ENCODE peak calls at places on chromosomes 11 and 22, in four cellular contexts. G is K562, K is IMR-90, F is endothelial cell of umbilical vein. A is an unnamed sample.

GRCh38 chr11:120181446-120181992 is 29.3 kb upstream of the OAF start:
- DNase-seq in K (no peak), F (no peak), G (no peak), A (no peak)

GRCh38 chr11:42077794-42078193 is 618.3 kb upstream of the LRRC4C start:
- DNase-seq in G (no peak), F (no peak), K (no peak), A (no peak)

GRCh38 chr11:7576671-7577225 is 62.9 kb downstream of the PPFIBP2 start:
- DNase-seq in K (peak; percentile 47), G (no peak), F (peak; percentile 41), A (no peak)

GRCh38 chr11:555500-556174 is 4.9 kb downstream of the LMNTD2 start:
- DNase-seq in F (no peak), G (no peak), K (no peak), A (no peak)

GRCh38 chr11:30422389-30422788 is 99.5 kb downstream of the ARL14EP start:
- DNase-seq in F (no peak), K (no peak), G (no peak), A (no peak)

GRCh38 chr22:32721328-32722180 is 80.0 kb upstream of the TIMP3 start:
- DNase-seq in G (no peak), K (no peak), F (no peak), A (no peak)

GRCh38 chr11:117959438-117960149 is 26.6 kb upstream of the IL10RA start:
- DNase-seq in K (no peak), G (peak; percentile 39), F (no peak), A (no peak)

GRCh38 chr11:21567628-21568290 is 625.1 kb upstream of the ANO5 start:
- DNase-seq in G (no peak), K (no peak), F (no peak), A (no peak)

GRCh38 chr11:6616596-6617250 is 2.5 kb downstream of the TPP1 start:
- DNase-seq in K (no peak), F (no peak), G (no peak), A (no peak)

GRCh38 chr11:85827768-85828639 is 17.1 kb upstream of the SYTL2 start:
- DNase-seq in G (no peak), K (peak; percentile 91), F (peak; percentile 75), A (no peak)

GRCh38 chr11:116580828-116581227 is 192.0 kb downstream of the BUD13 start:
- DNase-seq in K (no peak), G (no peak), F (no peak), A (no peak)

GRCh38 chr11:95341246-95341645 is 110.2 kb upstream of the SESN3 start:
- DNase-seq in F (peak; percentile 6), K (no peak), G (no peak), A (no peak)

GRCh38 chr11:64121637-64122410 is 44.1 kb downstream of the MACROD1 start:
- DNase-seq in F (no peak), K (peak; percentile 95), G (no peak), A (no peak)

GRCh38 chr22:46029574-46030200 is 52.7 kb upstream of the WNT7B start:
- DNase-seq in K (no peak), G (no peak), F (no peak), A (no peak)

GRCh38 chr22:29481265-29482000 is 1.4 kb downstream of the NEFH start:
- DNase-seq in G (no peak), F (no peak), K (no peak), A (no peak)

GRCh38 chr22:19974233-19974861 is 32.7 kb upstream of the TXNRD2 start:
- DNase-seq in F (peak; percentile 92), K (peak; percentile 51), G (peak; percentile 98), A (no peak)

GRCh38 chr11:58805065-58805464 is 39.4 kb downstream of the GLYATL2 start:
- DNase-seq in G (no peak), F (no peak), K (peak; percentile 31), A (no peak)

GRCh38 chr11:563812-564578 is 3.2 kb downstream of the RASSF7 start:
- DNase-seq in K (no peak), F (no peak), G (no peak), A (no peak)

GRCh38 chr22:24230911-24231656 is 13.8 kb downstream of the GGT5 start:
- DNase-seq in G (peak; percentile 47), K (no peak), F (peak; percentile 18), A (no peak)

GRCh38 chr11:72069200-72069599 is 11.1 kb downstream of the NUMA1 start:
- DNase-seq in F (no peak), G (no peak), K (no peak), A (no peak)

GRCh38 chr11:86515297-86516094 is 140.8 kb downstream of the CCDC81 start:
- DNase-seq in G (no peak), K (peak; percentile 91), F (peak; percentile 98), A (no peak)

GRCh38 chr22:31937328-31937727 is 7.0 kb upstream of the YWHAH start:
- DNase-seq in G (peak; percentile 89), F (no peak), K (no peak), A (no peak)

GRCh38 chr11:80855975-80856524 is 1415.2 kb upstream of the TENM4 start:
- DNase-seq in G (no peak), K (no peak), F (peak; percentile 67), A (no peak)

GRCh38 chr11:113022267-113022666 is 61.0 kb downstream of the NCAM1 start:
- DNase-seq in F (no peak), G (no peak), K (no peak), A (no peak)

GRCh38 chr22:30891781-30892180 is 76.8 kb downstream of the MORC2 start:
- DNase-seq in K (no peak), G (no peak), F (no peak), A (no peak)

GRCh38 chr11:33941637-33942160 is 49.8 kb upstream of the LMO2 start:
- DNase-seq in K (no peak), G (peak; percentile 81), F (peak; percentile 87), A (peak; percentile 33)

GRCh38 chr11:60970369-60970774 is 1.1 kb upstream of the CD6 start:
- DNase-seq in F (peak; percentile 36), G (peak; percentile 70), K (peak; percentile 29), A (no peak)

GRCh38 chr11:101269990-101270660 is 140.5 kb upstream of the PGR start:
- DNase-seq in F (no peak), K (no peak), G (no peak), A (no peak)

DNA sequence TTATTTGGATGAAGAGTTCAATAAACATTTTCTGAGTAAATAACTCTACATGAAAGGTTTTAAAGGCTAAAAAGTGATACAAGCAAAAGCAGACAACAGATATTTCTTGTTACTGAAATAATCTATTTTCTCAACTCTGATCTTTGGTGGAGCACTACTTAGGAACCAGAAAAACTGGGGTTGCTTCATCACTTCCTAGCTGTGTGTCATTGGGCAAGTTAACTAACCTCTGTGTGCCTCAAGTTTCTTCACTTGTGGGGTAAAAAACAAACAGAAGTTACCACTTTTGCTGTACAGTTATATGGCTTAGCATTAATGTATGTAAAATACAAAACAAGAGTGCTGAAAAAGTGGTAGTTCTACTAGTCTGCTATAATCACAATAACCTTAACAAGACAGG is 5.6 kb downstream of the MAPK1 start:
- DNase-seq in K (no peak), G (no peak), F (no peak), A (no peak)
- H4K20me1 ChIP-seq in K (peaks cover 99% of the 10 kb centered on the region), G (peaks cover 97% of the 10 kb centered on the region), F (peaks cover 17% of the 10 kb centered on the region), A (peaks cover 12% of the 10 kb centered on the region)

GRCh38 chr11:126284829-126285228 is 1.9 kb downstream of the TIRAP start:
- DNase-seq in F (peak; percentile 92), G (peak; percentile 62), K (peak; percentile 96), A (peak; percentile 94)
- TF ChIP-seq FOS in F (peak; percentile 51), G (no peak), K (peak; percentile 22), A (no peak)

DNA sequence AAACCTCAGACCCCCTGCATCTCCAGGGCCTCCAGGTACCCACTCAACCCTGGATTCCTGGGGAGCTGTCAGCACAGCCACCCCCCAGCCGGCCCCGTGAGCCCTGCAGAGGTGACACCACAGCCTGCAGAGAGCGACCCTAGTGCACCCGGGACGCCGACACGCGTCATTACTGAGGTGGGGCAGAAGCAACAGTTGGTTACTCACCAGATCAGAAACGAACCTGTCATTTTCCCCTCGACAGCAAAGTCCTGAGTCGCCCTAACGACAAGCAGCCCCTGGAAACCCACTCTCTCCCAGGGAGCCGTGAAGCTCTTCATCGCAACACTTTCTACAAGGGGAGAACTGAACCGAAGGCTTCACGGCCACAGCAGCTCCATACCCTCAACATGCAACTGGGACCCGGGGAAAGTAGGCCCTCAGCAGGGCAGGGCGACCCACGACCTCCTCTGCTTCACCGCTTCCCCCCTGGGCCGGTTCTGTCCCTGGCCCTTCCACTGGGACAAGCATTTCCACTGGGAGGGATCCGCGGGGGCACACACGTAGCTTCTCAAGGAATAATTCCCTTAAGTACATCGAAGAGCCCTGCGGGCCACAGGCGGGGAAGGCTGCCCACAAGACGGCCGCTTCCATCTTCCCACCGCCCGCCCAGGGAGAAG is 1.6 kb downstream of the BRD1 start:
- DNase-seq in K (peak; percentile 72), G (peak; percentile 22), F (peak; percentile 15), A (no peak)
- H4K20me1 ChIP-seq in K (peaks cover 58% of the 10 kb centered on the region), G (peaks cover 18% of the 10 kb centered on the region), F (peaks cover 11% of the 10 kb centered on the region), A (peaks cover 16% of the 10 kb centered on the region)

GRCh38 chr22:26642465-26643367 is 14.7 kb upstream of the MIAT start:
- DNase-seq in G (peak; percentile 64), F (no peak), K (no peak), A (no peak)

GRCh38 chr22:26643368-26644100 is 13.9 kb upstream of the MIAT start:
- DNase-seq in K (no peak), F (no peak), G (peak; percentile 60), A (no peak)

GRCh38 chr22:26648761-26649363 is 8.5 kb upstream of the MIAT start:
- DNase-seq in G (no peak), F (no peak), K (no peak), A (no peak)

GRCh38 chr22:26648011-26648497 is 9.3 kb upstream of the MIAT start:
- DNase-seq in G (no peak), K (no peak), F (no peak), A (no peak)

DNA sequence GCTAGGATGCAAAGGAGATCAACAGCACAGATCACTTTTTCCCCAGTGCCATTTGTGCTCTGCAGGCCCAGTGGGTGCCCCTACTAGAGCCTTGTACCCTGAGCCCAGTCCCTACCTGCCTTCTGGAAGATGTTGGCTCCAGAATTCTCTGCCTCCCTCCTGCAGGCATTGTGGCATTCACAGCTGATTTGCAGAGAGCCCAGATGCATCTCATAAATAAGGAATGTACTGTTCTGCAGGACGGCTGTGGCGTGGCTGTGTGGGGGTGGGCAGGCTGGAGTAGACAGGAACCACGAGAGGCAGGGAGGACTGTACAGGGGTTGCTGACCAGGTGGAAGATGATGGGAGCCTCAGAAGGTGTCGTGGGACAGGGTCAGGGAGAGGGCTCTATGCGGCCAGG is 11.2 kb upstream of the MIAT start:
- DNase-seq in G (no peak), F (no peak), K (peak; percentile 55), A (no peak)
- TF ChIP-seq FOS in G (no peak), F (no peak), K (no peak), A (no peak)

GRCh38 chr22:17963015-17963414 is 61.3 kb downstream of the MICAL3 start:
- DNase-seq in G (no peak), F (no peak), K (no peak), A (no peak)
- H4K20me1 ChIP-seq in G (peaks cover 42% of the 10 kb centered on the region), F (no peaks in the 10 kb centered on the region), K (peaks cover 16% of the 10 kb centered on the region), A (peaks cover 9% of the 10 kb centered on the region)